ENCODE peak calls at places on chromosomes 13 and 19, in seven cellular contexts. B, J, F, U, Z, X and E are unnamed samples.

GRCh38 chr19:31378404-31378803 is 29.2 kb upstream of the TSHZ3 start:
- DNase-seq in B (peak), J (no peak), F (no peak), U (no peak), Z (no peak), X (peak), E (no peak)

GRCh38 chr13:41274881-41275280 is 11.5 kb upstream of the MTRF1 start:
- DNase-seq in B (peak), J (no peak), F (no peak), U (no peak), Z (no peak), X (no peak), E (no peak)

GRCh38 chr13:112959206-112959605 is 9.8 kb upstream of the MCF2L start:
- DNase-seq in B (no peak), J (no peak), F (no peak), U (no peak), Z (no peak), X (no peak), E (no peak)

GRCh38 chr19:11377237-11377636 is 2.8 kb downstream of the SWSAP1 start:
- DNase-seq in B (peak), J (no peak), F (no peak), U (no peak), Z (peak), X (peak), E (no peak)

GRCh38 chr13:82747331-82747730 is 1134.9 kb downstream of the SLITRK1 start:
- DNase-seq in B (no peak), J (no peak), F (peak), U (peak), Z (no peak), X (no peak), E (no peak)

GRCh38 chr13:101323601-101324000 is 92.7 kb downstream of the NALCN start:
- DNase-seq in B (no peak), J (no peak), F (no peak), U (no peak), Z (no peak), X (no peak), E (no peak)

GRCh38 chr19:861756-862528 is 2.5 kb downstream of the CFD start:
- DNase-seq in B (no peak), J (peak), F (peak), U (peak), Z (peak), X (peak), E (peak)

GRCh38 chr19:11152318-11153062 is 3.1 kb downstream of the SPC24 start:
- DNase-seq in B (peak), J (no peak), F (no peak), U (no peak), Z (no peak), X (peak), E (no peak)

GRCh38 chr13:28318418-28318995 is 176.4 kb downstream of the FLT1 start:
- DNase-seq in B (no peak), J (no peak), F (no peak), U (no peak), Z (no peak), X (no peak), E (no peak)

GRCh38 chr19:17777840-17778620 is 16.9 kb upstream of the B3GNT3 start:
- DNase-seq in B (peak), J (peak), F (peak), U (peak), Z (peak), X (peak), E (peak)

GRCh38 chr13:25806304-25806974 is 245.4 kb downstream of the SHISA2 start:
- DNase-seq in B (no peak), J (no peak), F (no peak), U (no peak), Z (no peak), X (peak), E (no peak)

GRCh38 chr19:35013820-35014754 is 14.0 kb downstream of the GRAMD1A start:
- DNase-seq in B (no peak), J (no peak), F (no peak), U (no peak), Z (no peak), X (no peak), E (no peak)

GRCh38 chr13:113080901-113081521 is 24.6 kb upstream of the F7 start:
- DNase-seq in B (no peak), J (no peak), F (no peak), U (no peak), Z (no peak), X (no peak), E (no peak)

GRCh38 chr13:71149498-71150363 is 717.3 kb downstream of the DACH1 start:
- DNase-seq in B (no peak), J (no peak), F (no peak), U (no peak), Z (no peak), X (no peak), E (no peak)

GRCh38 chr13:102830646-102831045 is 15.2 kb upstream of the ERCC5 start:
- DNase-seq in B (no peak), J (peak), F (no peak), U (no peak), Z (no peak), X (no peak), E (no peak)

GRCh38 chr19:42088471-42089190 is 12.7 kb downstream of the ZNF574 start:
- DNase-seq in B (peak), J (no peak), F (no peak), U (no peak), Z (no peak), X (peak), E (no peak)
- H2BK120ac ChIP-seq in B (peak), J (no peak), F (no peak), U (no peak), Z (no peak), X (peak), E (no peak)

GRCh38 chr19:53328967-53329366 is 4.6 kb upstream of the ZNF845 start:
- DNase-seq in B (peak), J (peak), F (no peak), U (no peak), Z (no peak), X (no peak), E (no peak)
- H2BK120ac ChIP-seq in B (no peak), J (no peak), F (peak), U (no peak), Z (no peak), X (no peak), E (no peak)

GRCh38 chr19:50326101-50326664 is 3.0 kb downstream of the KCNC3 start:
- DNase-seq in B (no peak), J (no peak), F (no peak), U (no peak), Z (no peak), X (no peak), E (peak)

GRCh38 chr19:50323782-50324133 is 5.4 kb downstream of the KCNC3 start:
- DNase-seq in B (no peak), J (no peak), F (no peak), U (no peak), Z (no peak), X (no peak), E (no peak)

GRCh38 chr19:50324331-50324730 is 4.8 kb downstream of the KCNC3 start:
- DNase-seq in B (no peak), J (no peak), F (no peak), U (no peak), Z (no peak), X (no peak), E (no peak)

GRCh38 chr19:50327013-50327412 is 2.2 kb downstream of the KCNC3 start:
- DNase-seq in B (no peak), J (no peak), F (no peak), U (no peak), Z (no peak), X (no peak), E (no peak)

GRCh38 chr19:50325310-50326100 is 3.7 kb downstream of the KCNC3 start:
- DNase-seq in B (peak), J (peak), F (peak), U (peak), Z (peak), X (peak), E (peak)
- H2BK120ac ChIP-seq in B (no peak), J (no peak), F (no peak), U (no peak), Z (no peak), X (no peak), E (no peak)

DNA sequence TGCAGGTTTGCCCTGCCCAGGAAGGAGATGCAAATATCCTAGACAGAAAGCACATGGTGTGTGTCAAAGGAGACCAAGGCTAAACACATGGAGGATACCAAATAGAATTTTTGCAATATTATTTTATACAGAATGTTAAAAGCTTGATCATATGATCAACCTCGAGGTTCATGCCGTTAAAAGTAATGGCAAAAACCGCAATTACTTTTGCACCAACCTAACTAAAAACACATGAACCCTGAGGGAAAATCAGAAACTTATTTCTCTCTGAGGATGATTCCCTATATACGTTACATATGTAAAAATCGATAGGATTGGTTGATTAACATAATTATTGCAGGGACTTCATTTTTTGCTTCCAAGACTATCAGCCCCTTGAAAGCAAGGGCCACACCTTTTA is 88.1 kb downstream of the MZT1 start:
- DNase-seq in B (no peak), J (no peak), F (no peak), U (no peak), Z (no peak), X (no peak), E (no peak)
- H2BK120ac ChIP-seq in B (no peak), J (no peak), F (no peak), U (no peak), Z (no peak), X (no peak), E (no peak)

GRCh38 chr13:23615677-23616076 is 45.5 kb downstream of the TNFRSF19 start:
- DNase-seq in B (no peak), J (no peak), F (peak), U (peak), Z (no peak), X (no peak), E (no peak)

GRCh38 chr13:23616228-23616627 is 46.0 kb downstream of the TNFRSF19 start:
- DNase-seq in B (no peak), J (no peak), F (no peak), U (no peak), Z (no peak), X (no peak), E (no peak)

GRCh38 chr13:23619073-23619855 is 49.1 kb downstream of the TNFRSF19 start:
- DNase-seq in B (no peak), J (no peak), F (no peak), U (no peak), Z (no peak), X (no peak), E (no peak)

GRCh38 chr13:23618341-23618740 is 48.1 kb downstream of the TNFRSF19 start:
- DNase-seq in B (peak), J (no peak), F (no peak), U (peak), Z (peak), X (peak), E (no peak)

DNA sequence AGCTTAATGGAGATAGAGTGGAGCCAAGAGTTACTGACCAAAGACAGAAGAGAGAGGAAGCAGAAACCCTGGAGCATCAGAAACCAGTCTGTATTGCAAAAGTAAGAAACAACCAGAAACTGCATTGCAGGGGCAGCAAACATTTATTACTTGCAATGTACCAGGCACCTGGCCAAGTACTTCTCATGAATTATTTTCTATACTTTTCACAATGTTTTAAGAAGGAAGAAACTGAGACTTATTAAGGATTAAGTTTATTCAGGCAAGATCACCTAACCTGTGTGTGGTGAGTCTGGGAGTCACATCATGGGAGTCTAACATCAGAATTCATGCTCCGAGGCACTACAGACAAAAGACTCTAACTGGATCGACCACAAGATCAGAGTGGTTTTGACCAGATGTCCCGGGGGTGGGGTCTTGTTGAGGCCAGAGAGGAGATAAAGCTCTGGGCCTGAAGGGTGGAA is 47.4 kb downstream of the TNFRSF19 start:
- DNase-seq in B (peak), J (no peak), F (no peak), U (no peak), Z (no peak), X (peak), E (no peak)
- H2BK120ac ChIP-seq in B (peak), J (no peak), F (no peak), U (no peak), Z (no peak), X (no peak), E (no peak)

GRCh38 chr19:42478765-42479307 is 36.1 kb upstream of the CXCL17 start:
- DNase-seq in B (no peak), J (no peak), F (no peak), U (no peak), Z (peak), X (no peak), E (no peak)

GRCh38 chr19:42479736-42480135 is 37.0 kb upstream of the CXCL17 start:
- DNase-seq in B (no peak), J (no peak), F (no peak), U (no peak), Z (peak), X (no peak), E (no peak)

GRCh38 chr19:42477117-42477516 is 34.4 kb upstream of the CXCL17 start:
- DNase-seq in B (no peak), J (no peak), F (no peak), U (no peak), Z (no peak), X (no peak), E (no peak)

GRCh38 chr19:42475366-42475765 is 32.6 kb upstream of the CXCL17 start:
- DNase-seq in B (no peak), J (peak), F (no peak), U (peak), Z (no peak), X (no peak), E (no peak)

DNA sequence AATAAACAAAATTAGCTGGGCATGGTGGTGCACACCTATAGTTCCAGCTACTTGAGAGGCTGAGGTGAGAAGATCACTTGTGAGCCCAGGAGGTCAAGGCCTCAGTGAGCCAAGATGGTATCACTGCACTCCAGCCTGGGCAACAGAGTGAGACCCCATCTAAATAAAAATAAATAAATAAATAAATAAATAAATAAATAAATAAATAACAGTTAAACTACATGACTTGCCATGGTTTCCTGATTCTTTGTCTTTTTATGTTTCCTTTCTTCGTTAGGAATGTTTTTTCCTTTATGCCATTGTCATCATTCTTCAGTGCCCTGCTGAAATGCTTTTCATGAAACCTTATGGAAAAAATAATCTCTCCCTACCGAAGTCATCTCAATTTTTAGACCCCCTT is 35.2 kb upstream of the CXCL17 start:
- DNase-seq in B (no peak), J (no peak), F (no peak), U (no peak), Z (no peak), X (no peak), E (no peak)
- H2BK120ac ChIP-seq in B (no peak), J (no peak), F (no peak), U (no peak), Z (no peak), X (no peak), E (no peak)